ENCODE peak calls at places on chromosomes 5 and 9, in seven cellular contexts. I is substantia nigra, J is epithelial cell of esophagus, P is sigmoid colon, L is esophagus squamous epithelium, W is fibroblast of the aortic adventitia, D is AG04450. A is an unnamed sample.

GRCh38 chr5:125390316-125390715 is 643.9 kb upstream of the ZNF608 start:
- DNase-seq in J (no peak), L (no peak), D (no peak), W (no peak), I (no peak), P (no peak), A (no peak)

GRCh38 chr5:50751064-50751657 is 84.7 kb downstream of the PARP8 start:
- DNase-seq in L (no peak), W (peak), D (peak), P (no peak), J (peak), I (no peak), A (no peak)

GRCh38 chr9:129676287-129676686 is 10.8 kb downstream of the PRRX2 start:
- DNase-seq in J (no peak), W (no peak), D (no peak), I (no peak), P (no peak), L (no peak), A (no peak)

GRCh38 chr5:175599210-175599609 is 58.7 kb upstream of the HRH2 start:
- DNase-seq in P (no peak), J (no peak), D (no peak), W (no peak), L (no peak), I (no peak), A (no peak)

GRCh38 chr9:100459963-100460362 is 13.0 kb upstream of the TMEFF1 start:
- DNase-seq in I (no peak), W (no peak), L (no peak), J (no peak), D (no peak), P (no peak), A (no peak)

GRCh38 chr5:75668988-75669760 is 48.1 kb downstream of the POC5 start:
- DNase-seq in I (no peak), L (no peak), P (no peak), W (peak), J (peak), D (no peak), A (no peak)

GRCh38 chr5:17261075-17261474 is 43.6 kb downstream of the BASP1 start:
- DNase-seq in W (no peak), P (no peak), L (no peak), I (no peak), D (no peak), J (no peak), A (no peak)

GRCh38 chr5:181207214-181207959 is 2.4 kb upstream of the TRIM7 start:
- DNase-seq in I (no peak), J (peak), D (peak), W (peak), P (peak), L (no peak), A (peak)

A was measured in activated T-cell treated with anti-CD3 and anti-CD28 coated beads for 1 hour.